ENCODE peak calls at places on chromosomes 7 and 10, in ten cellular contexts. I is epithelial cell of proximal tubule, B is GM12878, S is GM23338, F is fibroblast of lung, A is A549, Y is GM12865, R is fibroblast of the aortic adventitia, D is dorsolateral prefrontal cortex, E is breast epithelium. C is an unnamed sample.

GRCh38 chr7:157335991-157336382 is 817 bp upstream of the DNAJB6 start:
- DNase-seq in I (no peak), B (no peak), S (peak), F (no peak), A (no peak), Y (no peak), R (no peak), D (no peak), E (no peak), C (no peak)

GRCh38 chr10:48444266-48444665 is 137.8 kb downstream of the MAPK8 start:
- DNase-seq in I (no peak), B (no peak), S (peak), F (peak), A (no peak), Y (peak), R (peak), D (no peak), E (no peak), C (no peak)

GRCh38 chr7:131196808-131197207 is 130.9 kb upstream of the MKLN1 start:
- DNase-seq in I (no peak), B (no peak), S (no peak), F (peak), A (no peak), Y (no peak), R (peak), D (no peak), E (no peak), C (peak)

GRCh38 chr10:6669269-6669859 is 89.3 kb upstream of the PRKCQ start:
- DNase-seq in I (peak), B (no peak), S (peak), F (peak), A (peak), Y (peak), R (peak), D (no peak), E (no peak), C (peak)

GRCh38 chr7:39005461-39005860 is 27.8 kb downstream of the POU6F2 start:
- DNase-seq in I (no peak), B (no peak), S (no peak), F (no peak), A (no peak), Y (no peak), R (no peak), D (no peak), E (no peak), C (no peak)

GRCh38 chr7:33841658-33842057 is 63.7 kb upstream of the BMPER start:
- DNase-seq in I (no peak), B (no peak), S (no peak), F (peak), A (peak), Y (no peak), R (no peak), D (no peak), E (no peak), C (no peak)

GRCh38 chr10:42422911-42423310 is 215.5 kb downstream of the ZNF33B start:
- DNase-seq in I (no peak), B (no peak), S (no peak), F (no peak), A (no peak), Y (no peak), R (no peak), D (no peak), E (no peak), C (no peak)

GRCh38 chr7:86629-87028 is 105.7 kb upstream of the FAM20C start:
- DNase-seq in I (no peak), B (no peak), S (no peak), F (no peak), A (no peak), Y (no peak), R (no peak), D (no peak), E (no peak), C (no peak)

GRCh38 chr7:2802082-2802481 is 42.0 kb downstream of the GNA12 start:
- DNase-seq in I (no peak), B (no peak), S (no peak), F (peak), A (no peak), Y (no peak), R (peak), D (no peak), E (no peak), C (peak)

GRCh38 chr7:6221340-6222319 is 50.8 kb downstream of the CYTH3 start:
- DNase-seq in I (no peak), B (no peak), S (no peak), F (no peak), A (no peak), Y (peak), R (no peak), D (no peak), E (no peak), C (no peak)

GRCh38 chr10:47314416-47314970 is 7.8 kb upstream of the GDF2 start:
- DNase-seq in I (no peak), B (no peak), S (no peak), F (no peak), A (no peak), Y (no peak), R (no peak), D (no peak), E (no peak), C (no peak)

GRCh38 chr7:80900583-80901576 is 18.0 kb downstream of the SEMA3C start:
- DNase-seq in I (no peak), B (no peak), S (no peak), F (peak), A (no peak), Y (no peak), R (peak), D (no peak), E (no peak), C (peak)

GRCh38 chr7:69189406-69189805 is 408.9 kb upstream of the AUTS2 start:
- DNase-seq in I (no peak), B (no peak), S (no peak), F (no peak), A (no peak), Y (no peak), R (no peak), D (no peak), E (no peak), C (no peak)

GRCh38 chr7:40583653-40584424 is 449.0 kb downstream of the SUGCT start:
- DNase-seq in I (no peak), B (no peak), S (no peak), F (no peak), A (no peak), Y (no peak), R (peak), D (no peak), E (peak), C (no peak)

GRCh38 chr7:42278360-42278759 is 41.4 kb upstream of the GLI3 start:
- DNase-seq in I (no peak), B (no peak), S (no peak), F (peak), A (no peak), Y (no peak), R (no peak), D (no peak), E (no peak), C (no peak)

GRCh38 chr7:27684491-27684890 is 21.8 kb upstream of the HIBADH start:
- DNase-seq in I (no peak), B (no peak), S (no peak), F (no peak), A (no peak), Y (no peak), R (no peak), D (no peak), E (no peak), C (no peak)

GRCh38 chr7:137967143-137968018 is 34.5 kb downstream of the CREB3L2 start:
- DNase-seq in I (peak), B (no peak), S (peak), F (peak), A (no peak), Y (no peak), R (no peak), D (no peak), E (no peak), C (no peak)

GRCh38 chr7:11153694-11154093 is 180.0 kb downstream of the PHF14 start:
- DNase-seq in I (no peak), B (no peak), S (peak), F (no peak), A (no peak), Y (no peak), R (no peak), D (no peak), E (no peak), C (no peak)

GRCh38 chr7:16939161-16939560 is 57.4 kb upstream of the AGR3 start:
- DNase-seq in I (no peak), B (no peak), S (peak), F (no peak), A (no peak), Y (no peak), R (no peak), D (no peak), E (no peak), C (no peak)

GRCh38 chr7:133836666-133837065 is 290.5 kb upstream of the LRGUK start:
- DNase-seq in I (no peak), B (no peak), S (no peak), F (no peak), A (no peak), Y (no peak), R (no peak), D (no peak), E (no peak), C (no peak)

GRCh38 chr10:44807451-44807850 is 103.7 kb upstream of the TMEM72 start:
- DNase-seq in I (no peak), B (no peak), S (no peak), F (no peak), A (no peak), Y (no peak), R (peak), D (no peak), E (no peak), C (no peak)

GRCh38 chr7:143003393-143004051 is 23.4 kb downstream of the OR9A2 start:
- DNase-seq in I (no peak), B (peak), S (peak), F (peak), A (peak), Y (peak), R (peak), D (no peak), E (no peak), C (peak)
- H3K4me3 ChIP-seq in I (peak), B (no peak), S (no peak), F (peak), A (peak), Y (no peak), R (peak), D (no peak), E (peak), C (peak)

DNA sequence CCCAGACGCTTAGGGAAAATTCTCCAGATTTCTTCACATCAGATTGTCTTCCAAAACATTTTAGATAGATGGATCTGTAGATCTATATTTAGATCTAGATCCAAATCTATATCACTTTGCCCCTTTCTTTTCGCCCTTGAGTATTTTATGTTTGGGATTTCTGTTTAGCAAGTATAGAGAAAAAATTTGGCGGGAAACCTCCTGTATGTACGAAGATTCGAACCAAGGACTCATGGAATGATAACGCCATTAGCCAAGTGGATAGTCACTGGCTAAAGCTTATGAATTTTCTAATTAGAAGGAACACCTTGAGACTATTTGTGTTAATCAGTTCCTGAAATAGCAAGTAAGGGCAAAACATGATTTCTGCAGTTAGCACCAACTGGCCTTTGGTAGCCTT is 1.2 kb downstream of the THNSL1 start:
- DNase-seq in I (no peak), B (no peak), S (no peak), F (no peak), A (no peak), Y (no peak), R (no peak), D (no peak), E (no peak), C (no peak)
- H3K4me3 ChIP-seq in I (peak), B (peak), S (peak), F (peak), A (peak), Y (peak), R (no peak), D (peak), E (no peak), C (peak)

GRCh38 chr7:112420236-112420945 is 29.9 kb upstream of the IFRD1 start:
- DNase-seq in I (no peak), B (no peak), S (no peak), F (no peak), A (no peak), Y (no peak), R (peak), D (no peak), E (peak), C (peak)
- H3K4me3 ChIP-seq in I (no peak), B (no peak), S (no peak), F (no peak), A (no peak), Y (no peak), R (no peak), D (peak), E (peak), C (peak)

GRCh38 chr7:100744605-100745004 is 11.2 kb downstream of the ZAN start:
- DNase-seq in I (no peak), B (no peak), S (no peak), F (no peak), A (no peak), Y (no peak), R (no peak), D (no peak), E (no peak), C (no peak)

GRCh38 chr7:100739934-100740333 is 6.5 kb downstream of the ZAN start:
- DNase-seq in I (no peak), B (no peak), S (no peak), F (no peak), A (no peak), Y (no peak), R (no peak), D (no peak), E (no peak), C (no peak)

DNA sequence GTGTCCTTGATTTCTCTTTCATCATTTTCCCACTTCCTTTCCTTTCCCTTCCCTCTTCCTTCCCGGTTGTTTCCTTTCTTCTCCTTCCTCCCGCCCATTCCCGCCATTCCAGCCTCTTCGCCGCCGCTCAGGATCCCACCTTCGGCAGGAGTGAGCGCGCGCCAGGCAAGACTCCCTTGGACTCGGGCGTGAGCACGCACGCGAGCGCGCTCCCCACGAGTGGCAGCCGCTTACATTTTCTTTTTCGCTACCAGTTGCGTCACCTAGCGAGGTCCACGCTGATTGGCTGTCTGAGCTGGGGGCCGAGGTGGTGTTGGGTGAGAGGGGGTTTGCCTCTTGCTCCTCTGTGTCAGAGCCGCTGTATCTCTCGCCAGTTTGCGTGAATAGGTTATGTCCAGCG is 11.8 kb downstream of the ZAN start:
- DNase-seq in I (no peak), B (no peak), S (peak), F (peak), A (no peak), Y (peak), R (peak), D (peak), E (no peak), C (peak)
- H3K4me3 ChIP-seq in I (peak), B (peak), S (peak), F (peak), A (no peak), Y (peak), R (peak), D (peak), E (peak), C (peak)

GRCh38 chr10:84077728-84078127 is 61.6 kb upstream of the GHITM start:
- DNase-seq in I (no peak), B (no peak), S (no peak), F (no peak), A (no peak), Y (no peak), R (no peak), D (no peak), E (no peak), C (no peak)

GRCh38 chr10:84074521-84074920 is 64.8 kb upstream of the GHITM start:
- DNase-seq in I (no peak), B (no peak), S (no peak), F (no peak), A (no peak), Y (no peak), R (no peak), D (no peak), E (no peak), C (no peak)

GRCh38 chr10:84076540-84077195 is 62.6 kb upstream of the GHITM start:
- DNase-seq in I (peak), B (no peak), S (peak), F (no peak), A (no peak), Y (peak), R (peak), D (no peak), E (no peak), C (peak)

GRCh38 chr10:84076047-84076388 is 63.3 kb upstream of the GHITM start:
- DNase-seq in I (peak), B (no peak), S (no peak), F (peak), A (no peak), Y (no peak), R (peak), D (no peak), E (no peak), C (peak)

GRCh38 chr10:84075226-84076046 is 63.9 kb upstream of the GHITM start:
- DNase-seq in I (no peak), B (no peak), S (peak), F (no peak), A (no peak), Y (no peak), R (no peak), D (no peak), E (no peak), C (no peak)
- H3K4me3 ChIP-seq in I (no peak), B (no peak), S (no peak), F (no peak), A (no peak), Y (no peak), R (no peak), D (no peak), E (no peak), C (peak)

GRCh38 chr10:131646551-131647525 is 254.0 kb upstream of the PPP2R2D start:
- DNase-seq in I (no peak), B (no peak), S (no peak), F (no peak), A (no peak), Y (no peak), R (no peak), D (no peak), E (no peak), C (no peak)
- H3K4me3 ChIP-seq in I (no peak), B (no peak), S (no peak), F (no peak), A (no peak), Y (no peak), R (no peak), D (no peak), E (no peak), C (no peak)

GRCh38 chr10:69345402-69345801 is 67.1 kb downstream of the HK1 start:
- DNase-seq in I (no peak), B (no peak), S (no peak), F (no peak), A (no peak), Y (no peak), R (no peak), D (no peak), E (no peak), C (no peak)
- H3K4me3 ChIP-seq in I (no peak), B (no peak), S (peak), F (no peak), A (no peak), Y (no peak), R (no peak), D (no peak), E (no peak), C (no peak)

GRCh38 chr10:70699063-70699658 is 26.9 kb downstream of the ADAMTS14 start:
- DNase-seq in I (no peak), B (no peak), S (no peak), F (no peak), A (no peak), Y (no peak), R (no peak), D (no peak), E (no peak), C (no peak)

GRCh38 chr10:70693619-70694286 is 21.4 kb downstream of the ADAMTS14 start:
- DNase-seq in I (no peak), B (no peak), S (no peak), F (peak), A (no peak), Y (no peak), R (peak), D (peak), E (peak), C (peak)

GRCh38 chr10:70692043-70692603 is 19.8 kb downstream of the ADAMTS14 start:
- DNase-seq in I (no peak), B (no peak), S (no peak), F (no peak), A (no peak), Y (no peak), R (no peak), D (no peak), E (no peak), C (no peak)

GRCh38 chr10:70694410-70695179 is 22.3 kb downstream of the ADAMTS14 start:
- DNase-seq in I (peak), B (no peak), S (no peak), F (peak), A (no peak), Y (no peak), R (peak), D (no peak), E (no peak), C (peak)

DNA sequence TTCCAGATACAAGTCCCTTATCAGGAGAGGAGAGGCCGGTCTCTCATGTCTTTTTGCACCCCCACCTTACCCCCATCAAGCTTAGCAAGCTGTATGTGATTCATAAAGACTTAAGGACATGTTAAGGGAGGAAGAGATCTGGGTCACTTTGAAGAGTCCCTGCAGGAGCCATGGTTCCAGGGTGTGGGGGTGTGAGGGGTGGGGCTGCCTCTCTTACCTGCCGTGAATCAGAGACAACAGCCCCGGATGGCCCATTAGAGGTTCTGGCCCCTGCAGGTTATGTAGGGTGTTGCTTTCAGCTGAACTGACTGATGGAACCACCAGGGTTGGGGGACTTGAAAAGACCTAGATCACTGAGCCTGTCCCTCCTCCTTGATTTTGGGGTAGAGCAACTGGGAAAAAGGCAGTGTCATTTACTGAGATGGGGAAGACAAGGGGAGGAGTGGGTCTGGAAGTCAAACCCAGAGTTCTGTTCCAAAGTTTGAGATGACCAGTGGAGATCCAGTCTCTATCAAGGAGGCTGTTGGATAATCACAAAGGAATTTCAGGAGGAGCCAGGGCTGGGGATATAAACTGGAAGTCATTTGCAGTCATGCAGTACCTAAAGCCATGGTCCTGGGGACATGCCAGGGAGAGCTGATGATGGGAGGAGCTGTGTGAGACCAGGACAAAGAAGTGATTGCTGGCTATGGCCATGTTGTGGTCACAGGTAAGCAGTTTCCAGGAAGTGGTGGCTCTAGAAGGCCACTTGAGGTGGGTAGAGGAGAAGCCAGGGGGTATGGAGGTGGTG is 23.1 kb downstream of the ADAMTS14 start:
- DNase-seq in I (no peak), B (no peak), S (no peak), F (no peak), A (no peak), Y (no peak), R (peak), D (no peak), E (no peak), C (peak)
- H3K4me3 ChIP-seq in I (no peak), B (no peak), S (no peak), F (no peak), A (no peak), Y (no peak), R (no peak), D (no peak), E (no peak), C (no peak)

GRCh38 chr10:865257-865656 is 66.2 kb downstream of the LARP4B start:
- DNase-seq in I (no peak), B (no peak), S (peak), F (no peak), A (no peak), Y (no peak), R (no peak), D (no peak), E (no peak), C (no peak)
- H3K4me3 ChIP-seq in I (no peak), B (no peak), S (no peak), F (no peak), A (no peak), Y (no peak), R (no peak), D (no peak), E (no peak), C (no peak)

DNA sequence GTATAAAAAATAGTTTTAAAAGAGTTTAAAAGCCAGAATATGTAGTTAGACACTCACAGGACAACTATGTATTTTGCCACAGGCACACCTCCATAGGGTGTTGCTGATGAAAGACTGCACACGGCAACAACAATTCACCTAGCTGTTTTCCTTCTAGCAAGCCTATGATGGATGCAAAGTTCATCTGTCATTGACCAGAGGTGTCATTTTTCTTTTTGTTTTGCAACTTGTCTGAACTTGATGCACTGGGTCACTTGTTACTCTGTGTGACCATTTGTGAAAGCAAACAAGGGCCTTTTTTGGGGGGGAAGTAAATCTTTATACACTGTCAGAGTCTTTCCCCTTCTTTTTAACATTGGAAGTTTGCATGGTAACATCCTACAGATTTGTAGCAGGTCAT is 258.0 kb upstream of the SEMA3A start:
- DNase-seq in I (no peak), B (no peak), S (no peak), F (no peak), A (no peak), Y (no peak), R (no peak), D (no peak), E (no peak), C (no peak)
- H3K4me3 ChIP-seq in I (no peak), B (no peak), S (no peak), F (no peak), A (no peak), Y (no peak), R (no peak), D (no peak), E (no peak), C (no peak)

C was measured in adipocyte.